ENCODE peak calls at places on chromosomes 7 and 10, in ten cellular contexts. Z, Q, X, J, V, K, F, C, Y and B are unnamed samples.

GRCh38 chr10:124694467-124695195 is 49.5 kb downstream of the FAM53B start:
- DNase-seq in Z (no peak), Q (no peak), X (no peak), J (no peak), V (no peak), K (no peak), F (no peak), C (no peak), Y (no peak), B (no peak)

GRCh38 chr7:24854866-24855265 is 97.6 kb upstream of the GSDME start:
- DNase-seq in Z (no peak), Q (no peak), X (no peak), J (no peak), V (no peak), K (no peak), F (no peak), C (peak), Y (no peak), B (no peak)

GRCh38 chr7:97004931-97005763 is at the start of gene DLX6:
- DNase-seq in Z (no peak), Q (no peak), X (peak), J (peak), V (no peak), K (no peak), F (peak), C (peak), Y (no peak), B (no peak)

GRCh38 chr10:53836638-53837037 is 964.4 kb downstream of the PCDH15 start:
- DNase-seq in Z (no peak), Q (no peak), X (peak), J (no peak), V (peak), K (no peak), F (no peak), C (no peak), Y (no peak), B (no peak)

GRCh38 chr7:144019457-144019856 is 19.3 kb downstream of the OR6B1 start:
- DNase-seq in Z (peak), Q (peak), X (peak), J (no peak), V (peak), K (no peak), F (no peak), C (peak), Y (no peak), B (peak)

GRCh38 chr10:85946713-85947326 is 419.8 kb downstream of the GRID1 start:
- DNase-seq in Z (no peak), Q (no peak), X (no peak), J (no peak), V (no peak), K (no peak), F (no peak), C (no peak), Y (no peak), B (no peak)

GRCh38 chr7:159112136-159113011 is 32.3 kb downstream of the VIPR2 start:
- DNase-seq in Z (no peak), Q (no peak), X (no peak), J (no peak), V (no peak), K (peak), F (no peak), C (no peak), Y (no peak), B (no peak)

GRCh38 chr7:90574820-90575187 is 21.3 kb upstream of the CDK14 start:
- DNase-seq in Z (no peak), Q (no peak), X (no peak), J (no peak), V (no peak), K (no peak), F (no peak), C (no peak), Y (no peak), B (no peak)

GRCh38 chr7:35465791-35466336 is 212.0 kb upstream of the TBX20 start:
- DNase-seq in Z (no peak), Q (peak), X (no peak), J (no peak), V (no peak), K (no peak), F (no peak), C (no peak), Y (no peak), B (no peak)

GRCh38 chr10:13930123-13930522 is 343.4 kb downstream of the PRPF18 start:
- DNase-seq in Z (no peak), Q (no peak), X (peak), J (no peak), V (no peak), K (no peak), F (no peak), C (no peak), Y (no peak), B (no peak)

GRCh38 chr7:23108995-23109394 is 3.4 kb downstream of the KLHL7 start:
- DNase-seq in Z (no peak), Q (no peak), X (no peak), J (no peak), V (no peak), K (no peak), F (no peak), C (no peak), Y (no peak), B (no peak)

GRCh38 chr10:60490013-60490412 is 100.3 kb upstream of the ANK3 start:
- DNase-seq in Z (no peak), Q (no peak), X (peak), J (no peak), V (no peak), K (no peak), F (no peak), C (peak), Y (no peak), B (no peak)

GRCh38 chr7:107201795-107202450 is 33.1 kb downstream of the HBP1 start:
- DNase-seq in Z (no peak), Q (peak), X (peak), J (peak), V (peak), K (peak), F (peak), C (peak), Y (peak), B (no peak)